ENCODE peak calls at places on chromosomes 1 and 21, in seven cellular contexts. U is fibroblast of mammary gland; P is pancreas; D is activated CD8-positive, alpha-beta memory T cell treated with anti-CD3 and anti-CD28 coated beads for 1 hour; I is activated naive CD4-positive, alpha-beta T cell treated with anti-CD3 and anti-CD28 coated beads, Interleukin-2, amount 50 U/mL, for 16 hours; Q is RKO; B is AG10803. G is an unnamed sample.

GRCh38 chr1:168767885-168768584 is 39.0 kb upstream of the DPT start:
- DNase-seq in I (no peak), B (peak), U (peak), D (no peak), Q (no peak), P (no peak), G (peak)

GRCh38 chr1:245556057-245556456 is 401.3 kb downstream of the KIF26B start:
- DNase-seq in I (no peak), P (no peak), B (no peak), U (no peak), D (no peak), Q (no peak), G (no peak)

GRCh38 chr1:226657788-226658537 is 81.1 kb downstream of the ITPKB start:
- DNase-seq in B (no peak), Q (no peak), P (peak), U (no peak), D (no peak), I (no peak), G (no peak)

GRCh38 chr21:43884012-43884860 is 19.2 kb downstream of the AGPAT3 start:
- DNase-seq in B (no peak), I (no peak), U (no peak), Q (no peak), D (no peak), P (peak), G (no peak)

GRCh38 chr1:44831516-44831915 is 11.5 kb downstream of the PTCH2 start:
- DNase-seq in D (no peak), U (no peak), I (no peak), P (no peak), Q (no peak), B (no peak), G (no peak)

GRCh38 chr1:110170726-110171125 is 20.4 kb downstream of the SLC6A17 start:
- DNase-seq in P (no peak), Q (no peak), B (no peak), U (no peak), I (no peak), D (no peak), G (no peak)

GRCh38 chr1:97864615-97865014 is 56.2 kb downstream of the DPYD start:
- DNase-seq in Q (no peak), U (no peak), B (no peak), P (no peak), I (no peak), D (no peak), G (no peak)

GRCh38 chr1:227887697-227888403 is 59.9 kb downstream of the WNT9A start:
- DNase-seq in P (peak), U (no peak), I (peak), D (no peak), Q (no peak), B (no peak), G (peak)

GRCh38 chr1:196678510-196678884 is 26.7 kb downstream of the CFH start:
- DNase-seq in U (peak), Q (no peak), B (peak), I (no peak), D (no peak), P (no peak), G (peak)

GRCh38 chr1:205247130-205247921 is 19.6 kb downstream of the TMCC2 start:
- DNase-seq in P (peak), Q (no peak), D (no peak), B (no peak), I (no peak), U (no peak), G (no peak)

GRCh38 chr1:90174246-90174645 is 179.3 kb downstream of the ZNF326 start:
- DNase-seq in I (no peak), D (no peak), B (no peak), U (no peak), Q (no peak), P (no peak), G (no peak)

GRCh38 chr1:211517006-211517405 is 25.0 kb upstream of the RD3 start:
- DNase-seq in B (no peak), P (no peak), I (no peak), D (no peak), Q (no peak), U (no peak), G (no peak)

GRCh38 chr1:6500446-6501406 is 9.3 kb upstream of the PLEKHG5 start:
- DNase-seq in P (no peak), D (no peak), B (no peak), Q (no peak), I (no peak), U (no peak), G (peak)

GRCh38 chr21:41366522-41367151 is 4.8 kb downstream of the MX2 start:
- DNase-seq in Q (no peak), B (peak), U (peak), P (no peak), I (no peak), D (no peak), G (peak)

GRCh38 chr1:81800741-81801031 is at the start of gene ADGRL2:
- DNase-seq in I (no peak), Q (no peak), D (no peak), B (no peak), P (peak), U (no peak), G (no peak)

GRCh38 chr1:21296509-21297354 is 6.5 kb upstream of the ECE1 start:
- DNase-seq in P (peak), B (no peak), Q (no peak), D (no peak), U (no peak), I (no peak), G (no peak)

GRCh38 chr1:234863596-234863995 is 253.6 kb upstream of the IRF2BP2 start:
- DNase-seq in D (no peak), U (peak), B (peak), P (no peak), Q (no peak), I (no peak), G (peak)

GRCh38 chr1:150134537-150134936 is 15.2 kb upstream of the PLEKHO1 start:
- DNase-seq in P (no peak), Q (no peak), U (no peak), B (no peak), I (no peak), D (no peak), G (no peak)

GRCh38 chr21:21200103-21200938 is 202.1 kb downstream of the NCAM2 start:
- DNase-seq in Q (peak), I (no peak), P (no peak), B (peak), D (no peak), U (peak), G (peak)